ENCODE peak calls at places on chromosomes 16 and 17, in four cellular contexts. L is AG09309, Z is left ventricle myocardium inferior, V is neural progenitor cell. K is an unnamed sample.

GRCh38 chr16:57620316-57621231 is 7.9 kb upstream of the ADGRG1 start:
- DNase-seq in V (no peak), L (no peak), Z (no peak), K (no peak)

GRCh38 chr17:75267403-75268232 is 3.4 kb downstream of the MIF4GD start:
- DNase-seq in Z (no peak), V (peak; percentile 57), L (no peak), K (no peak)

GRCh38 chr17:27384261-27384701 is 72.0 kb upstream of the KSR1 start:
- DNase-seq in Z (peak; percentile 68), L (peak; percentile 90), V (no peak), K (peak; percentile 97)

GRCh38 chr16:19757026-19757425 is 39.0 kb downstream of the IQCK start:
- DNase-seq in V (no peak), Z (no peak), L (no peak), K (no peak)

GRCh38 chr16:10949424-10949970 is 5.1 kb downstream of the CLEC16A start:
- DNase-seq in V (peak; percentile 43), Z (no peak), L (no peak), K (peak; percentile 64)

GRCh38 chr16:9422769-9423513 is 331.5 kb downstream of the HAPSTR1 start:
- DNase-seq in L (no peak), Z (no peak), V (no peak), K (no peak)

GRCh38 chr16:28839899-28840298 is 6.2 kb downstream of the TUFM start:
- DNase-seq in L (no peak), Z (no peak), V (no peak), K (no peak)

GRCh38 chr17:8109669-8110455 is 8.5 kb downstream of the ALOXE3 start:
- DNase-seq in L (no peak), Z (peak; percentile 45), V (peak; percentile 82), K (no peak)

GRCh38 chr17:11618861-11619566 is 20.7 kb downstream of the DNAH9 start:
- DNase-seq in V (no peak), Z (no peak), L (no peak), K (no peak)

GRCh38 chr16:54930034-54930938 is at the start of gene IRX5:
- DNase-seq in L (peak; percentile 94), V (peak; percentile 96), Z (peak; percentile 91), K (peak; percentile 99)
- TF ChIP-seq CTCF in L (no peak), V (peak; percentile 21), Z (peak; percentile 55), K (peak; percentile 26)

DNA sequence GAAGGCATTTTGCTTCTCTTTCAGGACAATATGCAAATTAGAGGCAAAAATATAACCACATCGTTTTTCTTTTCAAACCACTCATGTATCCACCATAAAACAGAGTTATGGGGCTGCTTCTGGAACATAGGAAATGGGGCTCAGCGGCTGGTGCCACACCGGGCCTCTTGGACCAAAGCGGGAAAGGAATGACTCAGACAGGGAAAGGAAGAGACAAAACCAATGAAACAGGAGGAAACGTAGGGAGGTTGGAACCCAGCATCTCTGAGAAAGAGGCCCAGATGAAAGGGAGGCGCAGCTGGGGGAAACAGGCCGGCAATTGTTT is 28.5 kb downstream of the CUEDC1 start:
- DNase-seq in V (no peak), L (no peak), Z (no peak), K (no peak)
- H3K4me3 ChIP-seq in V (no peak overlapping the region), L (no peak overlapping the region), Z (no peak overlapping the region), K (no peak overlapping the region)

DNA sequence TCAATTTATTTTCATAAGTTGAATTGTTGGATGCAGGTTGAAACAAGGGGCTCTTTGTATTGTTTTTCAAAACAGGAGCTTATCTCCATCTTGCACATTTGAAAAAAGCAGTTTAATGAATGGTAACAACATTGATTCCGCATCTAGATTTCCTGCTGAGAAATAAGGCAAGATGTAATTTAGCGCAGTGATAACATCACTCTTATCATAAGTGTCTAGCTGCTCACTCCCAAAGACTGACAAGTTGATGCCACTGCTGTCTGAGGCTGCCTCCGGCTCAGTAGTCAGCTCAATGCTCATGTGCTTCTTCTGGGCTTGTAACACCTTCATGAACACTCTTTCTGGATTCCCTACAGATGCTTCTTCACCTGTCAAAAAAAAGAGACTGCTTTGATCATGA is 92.4 kb downstream of the KPNA2 start:
- DNase-seq in V (no peak), L (no peak), Z (no peak), K (no peak)
- TF ChIP-seq CTCF in V (no peak), L (no peak), Z (no peak), K (no peak)

GRCh38 chr17:36505171-36505570 is 18.7 kb downstream of the ZNHIT3 start:
- DNase-seq in Z (no peak), V (no peak), L (no peak), K (no peak)
- H3K4me3 ChIP-seq in Z (no peak overlapping the region), V (no peak overlapping the region), L (no peak overlapping the region), K (no peak overlapping the region)

K was measured in AG10803.